ENCODE peak calls at places on chromosomes 1 and 21, in six cellular contexts. One of them, this sample, is unnamed.

GRCh38 chr1:184691719-184692324 is 62.8 kb downstream of the EDEM3 start:
- DNase-seq in coronary artery: no peak
- DNase-seq in heart left ventricle: no peak
- DNase-seq in kidney epithelial cell: peak
- DNase-seq in stomach: no peak
- DNase-seq in lower leg skin: no peak
- DNase-seq in this sample: no peak

GRCh38 chr1:84847253-84848247 is 45.5 kb downstream of the LPAR3 start:
- DNase-seq in coronary artery: no peak
- DNase-seq in heart left ventricle: peak
- DNase-seq in kidney epithelial cell: peak
- DNase-seq in stomach: peak
- DNase-seq in lower leg skin: peak
- DNase-seq in this sample: peak

GRCh38 chr21:33299181-33299752 is 25.5 kb upstream of the IFNAR1 start:
- DNase-seq in coronary artery: no peak
- DNase-seq in heart left ventricle: no peak
- DNase-seq in kidney epithelial cell: no peak
- DNase-seq in stomach: no peak
- DNase-seq in lower leg skin: no peak
- DNase-seq in this sample: no peak

GRCh38 chr1:28066393-28067154 is 21.8 kb downstream of the EYA3 start:
- DNase-seq in coronary artery: no peak
- DNase-seq in heart left ventricle: no peak
- DNase-seq in kidney epithelial cell: no peak
- DNase-seq in stomach: no peak
- DNase-seq in lower leg skin: no peak
- DNase-seq in this sample: no peak

GRCh38 chr1:7422966-7423365 is 348.1 kb upstream of the VAMP3 start:
- DNase-seq in coronary artery: no peak
- DNase-seq in heart left ventricle: no peak
- DNase-seq in kidney epithelial cell: no peak
- DNase-seq in stomach: no peak
- DNase-seq in lower leg skin: peak
- DNase-seq in this sample: peak

GRCh38 chr21:29164330-29164942 is 34.0 kb downstream of the MAP3K7CL start:
- DNase-seq in coronary artery: no peak
- DNase-seq in heart left ventricle: no peak
- DNase-seq in kidney epithelial cell: no peak
- DNase-seq in stomach: no peak
- DNase-seq in lower leg skin: no peak
- DNase-seq in this sample: no peak

GRCh38 chr1:114341886-114342285 is 169.1 kb downstream of the TRIM33 start:
- DNase-seq in coronary artery: no peak
- DNase-seq in heart left ventricle: no peak
- DNase-seq in kidney epithelial cell: peak
- DNase-seq in stomach: no peak
- DNase-seq in lower leg skin: no peak
- DNase-seq in this sample: no peak

GRCh38 chr1:12507631-12508030 is 110.4 kb downstream of the DHRS3 start:
- DNase-seq in coronary artery: no peak
- DNase-seq in heart left ventricle: no peak
- DNase-seq in kidney epithelial cell: no peak
- DNase-seq in stomach: no peak
- DNase-seq in lower leg skin: no peak
- DNase-seq in this sample: no peak

GRCh38 chr21:44817914-44818635 is at the start of gene SUMO3:
- DNase-seq in coronary artery: peak
- DNase-seq in heart left ventricle: peak
- DNase-seq in kidney epithelial cell: no peak
- DNase-seq in stomach: peak
- DNase-seq in lower leg skin: peak
- DNase-seq in this sample: peak

GRCh38 chr1:186404454-186405051 is 28.9 kb downstream of the ODR4 start:
- DNase-seq in coronary artery: no peak
- DNase-seq in heart left ventricle: no peak
- DNase-seq in kidney epithelial cell: no peak
- DNase-seq in stomach: no peak
- DNase-seq in lower leg skin: no peak
- DNase-seq in this sample: no peak

GRCh38 chr1:44250113-44250781 is 37.0 kb downstream of the DMAP1 start:
- DNase-seq in coronary artery: no peak
- DNase-seq in heart left ventricle: peak
- DNase-seq in kidney epithelial cell: no peak
- DNase-seq in stomach: no peak
- DNase-seq in lower leg skin: no peak
- DNase-seq in this sample: no peak

GRCh38 chr1:44801491-44802305 is 1.5 kb downstream of the PLK3 start:
- DNase-seq in coronary artery: no peak
- DNase-seq in heart left ventricle: peak
- DNase-seq in kidney epithelial cell: no peak
- DNase-seq in stomach: no peak
- DNase-seq in lower leg skin: peak
- DNase-seq in this sample: peak

GRCh38 chr1:63665824-63666223 is 72.6 kb downstream of the PGM1 start:
- DNase-seq in coronary artery: no peak
- DNase-seq in heart left ventricle: no peak
- DNase-seq in kidney epithelial cell: no peak
- DNase-seq in stomach: no peak
- DNase-seq in lower leg skin: no peak
- DNase-seq in this sample: no peak

GRCh38 chr1:36089393-36090121 is 865 bp downstream of the ADPRS start:
- DNase-seq in coronary artery: peak
- DNase-seq in heart left ventricle: no peak
- DNase-seq in kidney epithelial cell: no peak
- DNase-seq in stomach: no peak
- DNase-seq in lower leg skin: peak
- DNase-seq in this sample: peak

GRCh38 chr1:47405697-47406096 is 10.4 kb upstream of the FOXE3 start:
- DNase-seq in coronary artery: no peak
- DNase-seq in heart left ventricle: no peak
- DNase-seq in kidney epithelial cell: no peak
- DNase-seq in stomach: no peak
- DNase-seq in lower leg skin: no peak
- DNase-seq in this sample: no peak
- TF ChIP-seq CTCF in coronary artery: no peak
- TF ChIP-seq CTCF in heart left ventricle: no peak
- TF ChIP-seq CTCF in kidney epithelial cell: no peak
- TF ChIP-seq CTCF in stomach: no peak
- TF ChIP-seq CTCF in lower leg skin: no peak
- TF ChIP-seq CTCF in this sample: no peak

DNA sequence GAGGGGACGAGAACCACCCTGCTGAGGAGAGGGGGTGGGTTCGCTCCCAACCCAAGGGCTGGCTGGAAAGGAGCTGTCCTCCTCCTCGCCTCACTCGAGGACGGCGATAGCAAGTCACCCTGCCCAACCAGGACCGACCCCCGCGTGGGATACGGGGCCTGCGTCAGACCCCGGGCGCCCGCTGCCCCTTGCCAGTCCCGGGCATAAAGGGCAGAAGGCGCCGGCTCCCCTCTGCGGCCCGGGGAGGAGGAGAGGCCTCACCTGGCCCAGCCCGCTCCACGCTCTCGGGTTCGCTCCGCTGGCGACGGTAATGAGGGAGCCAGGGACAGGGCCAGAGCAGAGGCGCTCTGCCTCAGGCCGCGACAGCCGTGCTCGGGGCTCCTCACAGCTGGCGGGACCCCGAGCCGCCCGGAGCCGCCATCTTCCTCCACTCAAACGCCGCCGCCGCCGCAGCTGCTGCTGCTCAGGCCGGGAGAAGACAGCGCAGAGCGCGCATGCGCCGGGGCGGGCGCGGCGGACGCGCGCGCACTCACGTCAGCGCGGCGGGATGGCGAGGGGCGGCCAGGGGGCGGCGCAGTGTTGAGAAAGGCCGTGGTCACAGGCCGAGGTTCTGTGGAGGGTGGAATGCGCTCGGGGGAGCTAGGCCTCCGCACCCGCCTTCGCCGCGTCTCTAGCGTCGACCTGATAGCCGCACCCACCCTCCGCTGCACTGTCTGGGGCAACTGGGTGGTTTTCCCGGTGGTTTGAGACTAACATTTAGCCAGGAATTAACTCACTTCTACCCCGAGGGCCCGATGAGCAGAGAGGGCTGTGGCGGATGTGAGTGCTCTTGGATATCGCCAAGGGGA is at the start of gene FBXO42:
- DNase-seq in coronary artery: peak
- DNase-seq in heart left ventricle: peak
- DNase-seq in kidney epithelial cell: peak
- DNase-seq in stomach: peak
- DNase-seq in lower leg skin: peak
- DNase-seq in this sample: peak
- TF ChIP-seq CTCF in coronary artery: peak
- TF ChIP-seq CTCF in heart left ventricle: peak
- TF ChIP-seq CTCF in kidney epithelial cell: peak
- TF ChIP-seq CTCF in stomach: peak
- TF ChIP-seq CTCF in lower leg skin: no peak
- TF ChIP-seq CTCF in this sample: peak

GRCh38 chr1:156419863-156420208 is 50.8 kb downstream of the RHBG start:
- DNase-seq in coronary artery: no peak
- DNase-seq in heart left ventricle: no peak
- DNase-seq in kidney epithelial cell: no peak
- DNase-seq in stomach: no peak
- DNase-seq in lower leg skin: no peak
- DNase-seq in this sample: no peak
- TF ChIP-seq CTCF in coronary artery: no peak
- TF ChIP-seq CTCF in heart left ventricle: no peak
- TF ChIP-seq CTCF in kidney epithelial cell: peak
- TF ChIP-seq CTCF in stomach: no peak
- TF ChIP-seq CTCF in lower leg skin: no peak
- TF ChIP-seq CTCF in this sample: no peak

GRCh38 chr1:66444438-66445265 is 89.3 kb upstream of the SGIP1 start:
- DNase-seq in coronary artery: no peak
- DNase-seq in heart left ventricle: no peak
- DNase-seq in kidney epithelial cell: no peak
- DNase-seq in stomach: no peak
- DNase-seq in lower leg skin: no peak
- DNase-seq in this sample: no peak

GRCh38 chr1:66439028-66439427 is 94.9 kb upstream of the SGIP1 start:
- DNase-seq in coronary artery: no peak
- DNase-seq in heart left ventricle: no peak
- DNase-seq in kidney epithelial cell: no peak
- DNase-seq in stomach: no peak
- DNase-seq in lower leg skin: no peak
- DNase-seq in this sample: no peak

GRCh38 chr1:66445492-66446181 is 88.3 kb upstream of the SGIP1 start:
- DNase-seq in coronary artery: no peak
- DNase-seq in heart left ventricle: no peak
- DNase-seq in kidney epithelial cell: no peak
- DNase-seq in stomach: peak
- DNase-seq in lower leg skin: no peak
- DNase-seq in this sample: no peak

GRCh38 chr1:66446261-66447001 is 87.5 kb upstream of the SGIP1 start:
- DNase-seq in coronary artery: no peak
- DNase-seq in heart left ventricle: no peak
- DNase-seq in kidney epithelial cell: peak
- DNase-seq in stomach: no peak
- DNase-seq in lower leg skin: no peak
- DNase-seq in this sample: no peak

DNA sequence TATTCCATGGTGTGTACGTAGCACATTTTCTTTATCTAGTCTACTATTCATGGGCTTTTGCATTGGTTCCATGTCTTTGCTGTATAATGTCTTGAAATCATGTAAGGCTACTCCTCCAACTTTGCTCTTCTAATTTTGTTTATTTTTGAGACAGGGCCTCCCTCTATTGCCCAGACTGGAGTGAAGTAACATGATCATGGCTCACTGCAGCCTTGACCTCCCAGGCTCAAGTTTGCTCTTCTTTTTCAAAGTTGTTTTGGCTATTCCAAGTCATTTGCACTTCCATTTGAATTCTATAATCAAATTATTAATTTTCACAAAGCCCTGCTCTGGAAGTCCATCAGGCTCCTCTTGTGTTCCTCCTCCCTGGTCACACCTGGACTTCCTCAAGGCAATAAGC is 90.2 kb upstream of the SGIP1 start:
- DNase-seq in coronary artery: no peak
- DNase-seq in heart left ventricle: no peak
- DNase-seq in kidney epithelial cell: no peak
- DNase-seq in stomach: no peak
- DNase-seq in lower leg skin: no peak
- DNase-seq in this sample: no peak
- TF ChIP-seq CTCF in coronary artery: no peak
- TF ChIP-seq CTCF in heart left ventricle: peak
- TF ChIP-seq CTCF in kidney epithelial cell: no peak
- TF ChIP-seq CTCF in stomach: no peak
- TF ChIP-seq CTCF in lower leg skin: no peak
- TF ChIP-seq CTCF in this sample: no peak

DNA sequence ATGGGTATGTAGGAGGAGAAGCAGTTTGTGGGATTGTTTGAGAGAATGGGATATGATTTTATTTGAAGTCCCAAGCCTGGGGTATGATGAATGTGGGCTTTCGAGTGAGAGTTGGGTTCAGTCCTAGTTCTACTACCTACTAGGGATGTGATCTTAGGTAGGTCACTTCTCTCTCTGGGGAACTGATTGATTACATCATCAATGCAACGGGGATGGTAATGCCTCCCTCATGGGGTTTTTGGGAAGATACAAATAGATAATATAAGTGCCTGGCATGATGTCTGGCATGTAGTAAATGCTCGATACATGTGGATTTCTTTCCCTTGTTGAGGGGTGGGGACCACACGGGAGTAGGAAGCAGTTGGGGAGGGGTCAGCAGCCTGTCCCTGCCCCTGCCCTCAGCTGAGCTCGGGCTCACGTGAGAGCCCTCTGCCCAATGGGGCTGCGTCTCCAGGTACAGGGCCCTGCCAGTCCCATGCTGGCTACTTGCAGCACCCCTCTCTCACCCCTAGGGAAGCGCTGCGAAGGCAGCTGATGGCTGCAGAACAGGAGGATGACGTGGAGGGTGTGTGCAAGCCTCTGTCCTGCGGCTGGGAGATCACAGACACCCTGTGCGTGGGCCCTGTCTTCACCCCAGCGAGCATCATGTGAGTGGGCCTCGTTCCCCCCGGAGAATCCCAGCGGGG is 38.7 kb downstream of the AZIN2 start:
- DNase-seq in coronary artery: no peak
- DNase-seq in heart left ventricle: no peak
- DNase-seq in kidney epithelial cell: no peak
- DNase-seq in stomach: no peak
- DNase-seq in lower leg skin: peak
- DNase-seq in this sample: no peak
- TF ChIP-seq CTCF in coronary artery: no peak
- TF ChIP-seq CTCF in heart left ventricle: no peak
- TF ChIP-seq CTCF in kidney epithelial cell: peak
- TF ChIP-seq CTCF in stomach: no peak
- TF ChIP-seq CTCF in lower leg skin: no peak
- TF ChIP-seq CTCF in this sample: no peak

GRCh38 chr1:52190500-52191252 is 48.8 kb downstream of the ZFYVE9 start:
- DNase-seq in coronary artery: no peak
- DNase-seq in heart left ventricle: no peak
- DNase-seq in kidney epithelial cell: no peak
- DNase-seq in stomach: no peak
- DNase-seq in lower leg skin: no peak
- DNase-seq in this sample: no peak
- TF ChIP-seq CTCF in coronary artery: no peak
- TF ChIP-seq CTCF in heart left ventricle: no peak
- TF ChIP-seq CTCF in kidney epithelial cell: no peak
- TF ChIP-seq CTCF in stomach: no peak
- TF ChIP-seq CTCF in lower leg skin: no peak
- TF ChIP-seq CTCF in this sample: no peak

GRCh38 chr21:39705849-39706248 is 39.1 kb upstream of the IGSF5 start:
- DNase-seq in coronary artery: no peak
- DNase-seq in heart left ventricle: no peak
- DNase-seq in kidney epithelial cell: no peak
- DNase-seq in stomach: no peak
- DNase-seq in lower leg skin: no peak
- DNase-seq in this sample: no peak
- TF ChIP-seq CTCF in coronary artery: no peak
- TF ChIP-seq CTCF in heart left ventricle: peak
- TF ChIP-seq CTCF in kidney epithelial cell: no peak
- TF ChIP-seq CTCF in stomach: no peak
- TF ChIP-seq CTCF in lower leg skin: no peak
- TF ChIP-seq CTCF in this sample: no peak

This sample was measured in tibial artery.